ENCODE peak calls at places on chromosomes 12 and 14, in six cellular contexts. M, Y, G, D, R and Q are unnamed samples.

GRCh38 chr12:65495233-65495632 is 216.8 kb downstream of the MSRB3 start:
- DNase-seq in G (peak), Y (peak), D (no peak), R (no peak), M (no peak), Q (no peak)

GRCh38 chr14:80850197-80850814 is 91.2 kb downstream of the CEP128 start:
- DNase-seq in D (no peak), Y (peak), M (no peak), R (no peak), G (peak), Q (peak)

GRCh38 chr12:108967869-108968540 is 52.9 kb downstream of the SVOP start:
- DNase-seq in R (no peak), Y (peak), G (peak), M (no peak), D (no peak), Q (no peak)

GRCh38 chr12:57626929-57627445 is 6.0 kb downstream of the B4GALNT1 start:
- DNase-seq in Y (no peak), R (no peak), M (no peak), D (no peak), G (no peak), Q (no peak)

GRCh38 chr14:62301911-62302310 is 539.7 kb downstream of the SNAPC1 start:
- DNase-seq in R (no peak), M (no peak), Y (peak), G (peak), D (no peak), Q (no peak)

GRCh38 chr12:124772467-124773170 is 91.0 kb downstream of the SCARB1 start:
- DNase-seq in G (no peak), M (no peak), Y (no peak), D (no peak), R (no peak), Q (no peak)

GRCh38 chr12:104768033-104768432 is 190.1 kb downstream of the SLC41A2 start:
- DNase-seq in M (no peak), D (no peak), G (no peak), Y (no peak), R (no peak), Q (no peak)

GRCh38 chr12:117023998-117024960 is 74.9 kb downstream of the TESC start:
- DNase-seq in Y (no peak), M (no peak), D (no peak), R (no peak), G (no peak), Q (no peak)

GRCh38 chr12:62726471-62726980 is 208.4 kb downstream of the PPM1H start:
- DNase-seq in M (no peak), D (no peak), G (no peak), R (no peak), Y (no peak), Q (peak)

GRCh38 chr14:74988131-74988530 is 14.6 kb upstream of the EIF2B2 start:
- DNase-seq in G (peak), Y (peak), R (no peak), D (no peak), M (no peak), Q (no peak)

GRCh38 chr14:57390806-57391562 is 598 bp downstream of the NAA30 start:
- DNase-seq in Y (peak), G (peak), R (peak), M (peak), D (peak), Q (peak)

GRCh38 chr12:2998789-2999264 is 39.6 kb downstream of the TEAD4 start:
- DNase-seq in R (no peak), D (no peak), M (no peak), G (peak), Y (peak), Q (no peak)

GRCh38 chr12:91226951-91227350 is 44.3 kb upstream of the DCN start:
- DNase-seq in D (no peak), G (no peak), Y (no peak), M (no peak), R (no peak), Q (no peak)

GRCh38 chr12:48366131-48366530 is 15.4 kb upstream of the ZNF641 start:
- DNase-seq in G (no peak), D (no peak), M (no peak), Y (peak), R (no peak), Q (no peak)

GRCh38 chr12:2925322-2925995 is 33.7 kb upstream of the TEAD4 start:
- DNase-seq in R (no peak), G (peak), D (no peak), M (no peak), Y (no peak), Q (no peak)

GRCh38 chr14:79643132-79643531 is 568.2 kb downstream of the DIO2 start:
- DNase-seq in M (no peak), G (no peak), Y (no peak), R (no peak), D (no peak), Q (no peak)

GRCh38 chr12:70227911-70228310 is 15.3 kb upstream of the CNOT2 start:
- DNase-seq in D (no peak), Y (no peak), R (no peak), G (no peak), M (no peak), Q (no peak)

GRCh38 chr12:133080051-133080618 is 588 bp upstream of the ZNF140 start:
- DNase-seq in R (peak), G (peak), M (no peak), D (peak), Y (peak), Q (peak)

GRCh38 chr14:88289214-88289613 is 33.9 kb downstream of the KCNK10 start:
- DNase-seq in G (peak), Y (peak), R (no peak), M (no peak), D (no peak), Q (no peak)

GRCh38 chr14:21059842-21060589 is 2.4 kb downstream of the RNASE8 start:
- DNase-seq in M (no peak), D (peak), G (peak), R (peak), Y (peak), Q (no peak)

GRCh38 chr12:52573306-52573705 is 337 bp downstream of the KRT74 start:
- DNase-seq in G (no peak), D (no peak), R (no peak), Y (no peak), M (no peak), Q (no peak)

GRCh38 chr14:37697489-37698121 is 102.2 kb downstream of the TTC6 start:
- DNase-seq in Y (peak), G (peak), D (no peak), R (no peak), M (no peak), Q (no peak)

GRCh38 chr14:90301580-90302181 is 30.1 kb downstream of the NRDE2 start:
- DNase-seq in G (peak), M (no peak), R (no peak), Y (peak), D (no peak), Q (peak)

GRCh38 chr12:54372113-54372806 is 8.0 kb upstream of the GPR84 start:
- DNase-seq in Y (peak), G (no peak), R (no peak), M (no peak), D (no peak), Q (no peak)

GRCh38 chr12:49823951-49824350 is 4.3 kb downstream of the NCKAP5L start:
- DNase-seq in G (no peak), M (no peak), R (no peak), Y (no peak), D (no peak), Q (no peak)

GRCh38 chr14:75711134-75711795 is 50.2 kb downstream of the TTLL5 start:
- DNase-seq in D (no peak), Y (peak), R (peak), M (no peak), G (peak), Q (peak)

GRCh38 chr12:29086325-29087271 is 62.5 kb upstream of the FAR2 start:
- DNase-seq in G (no peak), D (no peak), R (no peak), M (no peak), Y (no peak), Q (no peak)